ENCODE peak calls at places on chromosomes 1 and 21, in nine cellular contexts. E, T, S, M, G, B, F, D and X are unnamed samples.

GRCh38 chr1:206883876-206884275 is 13.4 kb upstream of the IL24 start:
- DNase-seq in G (no peak), D (no peak), M (no peak), B (no peak), T (no peak), E (no peak), S (no peak), F (no peak), X (no peak)

GRCh38 chr1:223260712-223261111 is 103.3 kb downstream of the SUSD4 start:
- DNase-seq in E (no peak), B (no peak), T (no peak), F (no peak), M (no peak), S (no peak), D (no peak), G (no peak), X (no peak)

GRCh38 chr1:29688477-29689365 is 452.4 kb downstream of the PTPRU start:
- DNase-seq in S (no peak), M (peak; percentile 97), T (no peak), B (peak; percentile 26), E (no peak), F (no peak), D (no peak), G (no peak), X (no peak)

GRCh38 chr1:110098222-110099026 is 13.8 kb upstream of the UBL4B start:
- DNase-seq in B (peak; percentile 19), S (no peak), G (no peak), E (no peak), T (no peak), M (no peak), F (no peak), D (no peak), X (no peak)

GRCh38 chr1:29100487-29100886 is 23.2 kb downstream of the TMEM200B start:
- DNase-seq in B (no peak), E (no peak), M (no peak), D (no peak), F (no peak), G (no peak), S (no peak), T (no peak), X (no peak)

GRCh38 chr1:82160036-82160435 is 359.3 kb downstream of the ADGRL2 start:
- DNase-seq in T (no peak), F (no peak), E (no peak), M (peak; percentile 86), G (no peak), S (no peak), B (no peak), D (no peak), X (no peak)

GRCh38 chr21:38181101-38181500 is 75.7 kb upstream of the KCNJ15 start:
- DNase-seq in D (no peak), F (no peak), E (no peak), G (no peak), B (no peak), T (no peak), M (peak; percentile 79), S (no peak), X (no peak)

GRCh38 chr1:107877092-107877491 is 87.9 kb downstream of the VAV3 start:
- DNase-seq in G (no peak), D (no peak), E (no peak), M (peak; percentile 61), T (no peak), S (no peak), B (no peak), F (no peak), X (no peak)

GRCh38 chr1:18928406-18928805 is 26.1 kb upstream of the ALDH4A1 start:
- DNase-seq in B (no peak), F (no peak), E (no peak), D (no peak), T (no peak), S (no peak), M (no peak), G (no peak), X (no peak)

GRCh38 chr1:18927082-18927653 is 24.8 kb upstream of the ALDH4A1 start:
- DNase-seq in E (no peak), T (no peak), F (no peak), S (peak; percentile 55), B (no peak), G (peak; percentile 73), M (no peak), D (no peak), X (no peak)

GRCh38 chr1:18927654-18928272 is 25.4 kb upstream of the ALDH4A1 start:
- DNase-seq in E (no peak), M (peak; percentile 83), T (no peak), D (no peak), S (peak; percentile 47), B (no peak), G (peak; percentile 77), F (no peak), X (no peak)

GRCh38 chr1:18928985-18929384 is 26.6 kb upstream of the ALDH4A1 start:
- DNase-seq in E (no peak), M (no peak), T (no peak), B (no peak), F (no peak), G (no peak), S (no peak), D (no peak), X (no peak)

DNA sequence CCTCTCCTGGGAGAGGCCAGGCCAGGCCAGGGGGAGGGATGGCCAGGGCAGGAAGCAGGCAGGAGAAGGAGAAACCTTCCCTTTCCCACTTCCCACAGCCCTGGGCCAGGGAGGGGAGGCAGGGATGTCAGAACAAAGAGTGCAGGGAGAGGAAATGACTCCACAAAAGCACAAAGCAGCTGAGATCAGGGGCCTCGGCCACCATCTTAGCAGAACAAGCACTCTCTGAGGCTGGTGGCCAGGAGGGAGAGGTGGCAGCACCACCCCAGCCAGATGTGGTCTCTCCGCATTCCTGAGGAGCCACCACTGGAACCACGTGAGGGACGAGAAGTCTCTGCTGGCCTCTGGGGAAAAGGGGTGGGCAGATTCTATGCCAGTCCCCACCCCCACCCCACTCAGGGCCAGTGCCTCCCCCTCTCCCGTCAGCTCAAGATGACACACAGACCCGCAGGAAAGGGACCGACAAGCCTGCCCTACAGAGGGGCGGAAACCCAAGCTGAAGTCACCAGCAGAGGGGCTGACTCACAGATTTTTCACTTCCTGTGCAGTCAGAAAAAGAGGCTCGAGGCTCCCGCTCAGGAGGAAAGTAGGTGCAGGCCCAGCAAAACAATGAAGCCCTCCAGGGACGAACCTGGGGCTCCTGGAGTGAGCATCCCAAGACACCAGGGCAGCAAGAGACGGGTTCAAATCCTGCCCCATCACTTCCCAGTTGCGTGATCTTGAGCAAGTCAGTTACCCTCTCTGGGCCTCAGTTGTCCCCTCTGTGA is 24.1 kb upstream of the ALDH4A1 start:
- DNase-seq in G (peak; percentile 91), F (no peak), S (peak; percentile 89), M (peak; percentile 96), E (peak; percentile 39), B (peak; percentile 78), D (no peak), T (peak; percentile 61), X (peak; percentile 74)
- H3K4me3 ChIP-seq in G (peak overlapping the region; percentile 60), F (peak overlapping the region; percentile 11), S (peak overlapping the region; percentile 63), M (no peak overlapping the region), E (no peak overlapping the region), B (no peak overlapping the region), D (no peak overlapping the region), T (peak overlapping the region; percentile 24), X (peak overlapping the region; percentile 33)

DNA sequence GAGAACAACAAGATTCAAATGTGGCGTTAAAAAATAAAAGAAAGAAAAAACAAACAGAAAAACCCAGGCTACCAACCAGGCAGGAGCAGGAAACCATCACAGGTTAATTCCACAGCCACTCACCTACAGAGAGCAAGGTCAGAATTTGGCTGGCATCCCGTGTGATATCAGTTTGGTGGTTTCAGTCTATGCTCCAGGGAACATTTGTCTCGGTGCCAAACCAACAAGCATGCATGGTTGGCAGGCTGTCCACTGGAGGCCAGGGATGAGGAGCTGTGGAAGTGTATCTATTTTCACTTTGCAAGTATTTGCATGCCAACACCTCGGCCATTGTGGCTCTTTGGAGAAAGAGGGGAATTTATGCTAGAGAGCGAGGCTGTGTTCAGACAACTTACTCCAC is 53.1 kb upstream of the PROX1 start:
- DNase-seq in F (no peak), B (no peak), S (no peak), G (no peak), T (peak; percentile 66), D (no peak), E (peak; percentile 98), M (peak; percentile 67), X (no peak)
- H3K27ac ChIP-seq in F (no peak overlapping the region), B (no peak overlapping the region), S (no peak overlapping the region), G (no peak overlapping the region), T (peak overlapping the region; percentile 60), D (no peak overlapping the region), E (peak overlapping the region; percentile 71), M (no peak overlapping the region), X (no peak overlapping the region)

GRCh38 chr1:2183937-2184334 is 10.6 kb downstream of the FAAP20 start:
- DNase-seq in E (no peak), F (no peak), M (no peak), S (no peak), T (no peak), D (no peak), G (no peak), B (no peak), X (no peak)

GRCh38 chr1:2181271-2181670 is 13.3 kb downstream of the FAAP20 start:
- DNase-seq in G (no peak), E (no peak), S (no peak), F (no peak), M (no peak), B (no peak), D (no peak), T (no peak), X (no peak)

GRCh38 chr1:2181752-2182151 is 12.8 kb downstream of the FAAP20 start:
- DNase-seq in B (no peak), M (no peak), S (no peak), F (no peak), E (no peak), T (no peak), G (no peak), D (no peak), X (no peak)

GRCh38 chr1:2180297-2181245 is 14.0 kb downstream of the FAAP20 start:
- DNase-seq in D (no peak), F (no peak), B (no peak), G (no peak), S (no peak), T (no peak), E (no peak), M (no peak), X (no peak)

GRCh38 chr1:2182376-2182775 is 12.2 kb downstream of the FAAP20 start:
- DNase-seq in B (no peak), M (no peak), S (no peak), D (no peak), T (no peak), F (no peak), G (no peak), E (no peak), X (no peak)
- H3K36me3 ChIP-seq in B (no peaks in the 10 kb centered on the region), M (no peaks in the 10 kb centered on the region), S (peaks cover 5% of the 10 kb centered on the region), D (no peaks in the 10 kb centered on the region), T (peaks cover 13% of the 10 kb centered on the region), F (no peaks in the 10 kb centered on the region), G (no peaks in the 10 kb centered on the region), E (peaks cover 17% of the 10 kb centered on the region), X (no peaks in the 10 kb centered on the region)

DNA sequence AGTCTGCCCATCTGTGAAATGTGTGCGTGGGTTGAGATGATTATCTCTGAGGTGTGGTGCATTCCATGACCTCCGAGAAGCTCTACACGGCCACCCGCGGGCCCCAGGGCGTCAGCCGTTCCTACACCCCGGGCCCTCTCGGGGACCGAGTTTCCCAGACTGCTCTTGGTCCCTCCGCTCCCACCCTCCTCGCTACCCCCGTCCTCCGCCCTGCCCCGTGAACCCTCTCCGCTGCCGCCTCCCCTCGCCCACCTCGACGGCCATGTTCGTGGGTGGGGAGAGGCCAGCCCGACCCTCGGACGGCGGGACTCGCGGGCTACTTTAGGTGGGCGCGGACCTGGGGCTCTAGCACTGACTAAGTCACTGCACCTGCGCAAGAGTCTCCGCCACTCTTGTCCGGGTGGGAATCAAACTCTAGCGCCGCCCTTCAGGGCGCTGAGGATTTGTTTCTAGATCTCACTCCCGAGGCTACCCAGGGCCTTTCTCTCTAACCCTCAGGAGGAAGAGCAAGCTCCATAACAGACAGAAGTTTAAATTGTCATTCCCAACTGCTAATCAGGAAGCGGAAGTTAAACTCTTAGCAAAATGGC is 47.7 kb upstream of the VWA5B1 start:
- DNase-seq in T (no peak), F (no peak), M (no peak), S (no peak), D (no peak), G (no peak), E (no peak), B (no peak), X (no peak)
- H3K4me3 ChIP-seq in T (no peak overlapping the region), F (no peak overlapping the region), M (no peak overlapping the region), S (no peak overlapping the region), D (no peak overlapping the region), G (no peak overlapping the region), E (no peak overlapping the region), B (no peak overlapping the region), X (no peak overlapping the region)